ENCODE peak calls at places on chromosomes 6 and 20, in six cellular contexts. N is OCI-LY7, X is ovary, J is endothelial cell of umbilical vein, P is uterus, R is GM06990. Q is an unnamed sample.

GRCh38 chr20:50459124-50459918 is 50.9 kb upstream of the PTPN1 start:
- DNase-seq in N (no peak), R (no peak), P (no peak), X (no peak), J (no peak), Q (no peak)

GRCh38 chr6:14871196-14871595 is 374.7 kb upstream of the JARID2 start:
- DNase-seq in J (no peak), R (no peak), X (no peak), P (no peak), N (no peak), Q (no peak)

GRCh38 chr20:56382696-56383095 is 9.3 kb downstream of the AURKA start:
- DNase-seq in R (no peak), X (no peak), N (no peak), J (no peak), P (no peak), Q (no peak)

GRCh38 chr6:33677153-33677660 is 34.3 kb downstream of the UQCC2 start:
- DNase-seq in R (no peak), J (no peak), X (no peak), P (no peak), N (no peak), Q (no peak)

GRCh38 chr20:764255-764654 is 4.0 kb downstream of the SLC52A3 start:
- DNase-seq in P (no peak), R (no peak), J (no peak), X (no peak), N (no peak), Q (no peak)

GRCh38 chr6:143348531-143348930 is 102.0 kb downstream of the ADAT2 start:
- DNase-seq in N (no peak), P (no peak), X (no peak), J (no peak), R (no peak), Q (no peak)

GRCh38 chr20:34190679-34191090 is 50.5 kb upstream of the ASIP start:
- DNase-seq in X (peak), J (peak), R (peak), N (peak), P (peak), Q (peak)

GRCh38 chr20:8981482-8981881 is 87.4 kb upstream of the PLCB4 start:
- DNase-seq in R (no peak), P (no peak), X (no peak), J (no peak), N (no peak), Q (no peak)

GRCh38 chr6:124487778-124488431 is 474.3 kb upstream of the RNF217 start:
- DNase-seq in R (no peak), N (no peak), P (no peak), X (no peak), J (peak), Q (no peak)

GRCh38 chr20:5863040-5863811 is 87.1 kb downstream of the TRMT6 start:
- DNase-seq in P (peak), X (peak), J (peak), R (no peak), N (no peak), Q (no peak)

GRCh38 chr6:43999628-44000027 is 127.6 kb downstream of the MRPL14 start:
- DNase-seq in R (no peak), J (no peak), P (no peak), N (no peak), X (no peak), Q (peak)

GRCh38 chr20:38133680-38134426 is 31.2 kb downstream of the TGM2 start:
- DNase-seq in R (no peak), P (no peak), N (no peak), J (no peak), X (no peak), Q (no peak)

GRCh38 chr20:25081065-25081729 is 744 bp downstream of the VSX1 start:
- DNase-seq in R (no peak), N (no peak), J (no peak), P (no peak), X (no peak), Q (no peak)

GRCh38 chr20:13333793-13334192 is 112.7 kb downstream of the ISM1 start:
- DNase-seq in R (no peak), P (no peak), J (peak), X (no peak), N (no peak), Q (no peak)

GRCh38 chr20:56249244-56249955 is 868 bp downstream of the MC3R start:
- DNase-seq in J (no peak), R (peak), N (peak), X (peak), P (no peak), Q (no peak)

GRCh38 chr6:44278774-44279697 is 8.8 kb downstream of the TMEM151B start:
- DNase-seq in J (no peak), X (no peak), R (no peak), N (no peak), P (no peak), Q (no peak)

GRCh38 chr6:122726649-122727048 is 52.9 kb upstream of the FABP7 start:
- DNase-seq in J (peak), N (no peak), X (no peak), P (no peak), R (no peak), Q (no peak)

GRCh38 chr6:169907419-169908115 is 156.1 kb downstream of the ERMARD start:
- DNase-seq in P (no peak), N (no peak), X (no peak), J (no peak), R (no peak), Q (no peak)

GRCh38 chr6:10193321-10193720 is 221.6 kb downstream of the TFAP2A start:
- DNase-seq in P (no peak), X (no peak), N (no peak), R (no peak), J (no peak), Q (no peak)

GRCh38 chr6:22030730-22031619 is 265.9 kb downstream of the PRL start:
- DNase-seq in N (no peak), J (no peak), R (no peak), P (no peak), X (no peak), Q (no peak)

GRCh38 chr6:22035690-22036089 is 261.1 kb downstream of the PRL start:
- DNase-seq in P (no peak), J (no peak), R (no peak), X (no peak), N (no peak), Q (no peak)

GRCh38 chr6:22041797-22042489 is 254.9 kb downstream of the PRL start:
- DNase-seq in R (no peak), J (no peak), X (no peak), P (no peak), N (no peak), Q (no peak)

GRCh38 chr6:22036267-22036666 is 260.6 kb downstream of the PRL start:
- DNase-seq in J (peak), X (no peak), R (peak), P (no peak), N (peak), Q (no peak)

GRCh38 chr6:22036699-22037098 is 260.1 kb downstream of the PRL start:
- DNase-seq in X (no peak), R (no peak), N (no peak), P (no peak), J (no peak), Q (no peak)
- H3K4me3 ChIP-seq in X (no peak), R (no peak), N (no peak), P (no peak), J (no peak), Q (no peak)

DNA sequence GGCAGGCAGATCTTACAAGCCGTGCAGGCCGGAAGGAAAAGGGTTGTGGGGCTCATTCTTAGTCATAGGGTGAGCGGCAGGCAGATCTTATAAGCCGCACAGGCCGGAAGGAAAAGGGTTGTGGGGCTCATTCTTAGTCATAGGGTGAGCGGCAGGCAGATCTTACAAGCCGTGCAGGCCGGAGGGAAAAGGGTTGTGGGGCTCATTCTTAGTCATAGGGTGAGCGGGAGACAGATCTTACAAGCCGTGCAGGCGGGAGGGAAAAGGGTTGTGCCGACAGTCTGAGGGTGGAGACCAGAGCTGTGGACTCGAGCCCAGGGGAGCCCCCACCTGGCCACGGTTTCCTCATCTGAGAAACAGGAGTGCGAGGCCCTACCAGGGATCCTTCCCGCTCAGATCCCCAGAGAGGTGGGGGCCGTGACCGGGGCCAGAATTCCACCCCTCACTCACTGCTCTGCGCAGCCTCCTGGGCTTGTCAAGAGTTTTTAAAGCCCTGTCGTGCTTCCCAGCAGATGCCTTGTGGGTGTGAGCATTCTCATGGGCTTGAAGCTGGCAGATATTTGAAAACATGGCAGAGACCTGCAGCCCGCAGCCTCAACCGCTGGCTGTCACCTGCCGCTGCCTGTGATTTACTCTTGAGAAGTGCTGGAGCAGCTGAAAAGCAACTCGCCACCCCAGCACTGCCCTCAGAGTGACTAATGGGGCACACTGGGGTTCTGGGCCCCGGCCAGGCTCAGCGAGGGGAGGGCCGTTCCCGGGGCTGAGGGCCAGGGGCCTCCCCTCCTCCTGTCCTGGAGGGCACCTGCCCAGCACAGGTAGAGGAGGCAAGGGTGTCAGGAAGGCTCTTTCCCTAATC is 31.9 kb downstream of the NTSR1 start:
- DNase-seq in J (peak), R (peak), X (no peak), N (no peak), P (no peak), Q (peak)
- H3K4me3 ChIP-seq in J (no peak), R (no peak), X (no peak), N (no peak), P (no peak), Q (no peak)

GRCh38 chr6:36054415-36054814 is 26.8 kb downstream of the MAPK14 start:
- DNase-seq in R (no peak), X (no peak), P (no peak), J (no peak), N (no peak), Q (no peak)

GRCh38 chr6:36053878-36054277 is 26.3 kb downstream of the MAPK14 start:
- DNase-seq in N (no peak), X (no peak), P (no peak), J (no peak), R (no peak), Q (no peak)

GRCh38 chr6:36054965-36055364 is 27.4 kb downstream of the MAPK14 start:
- DNase-seq in N (no peak), J (no peak), P (no peak), X (no peak), R (no peak), Q (no peak)

GRCh38 chr6:36052092-36052491 is 24.5 kb downstream of the MAPK14 start:
- DNase-seq in R (no peak), N (no peak), J (no peak), X (no peak), P (no peak), Q (no peak)

DNA sequence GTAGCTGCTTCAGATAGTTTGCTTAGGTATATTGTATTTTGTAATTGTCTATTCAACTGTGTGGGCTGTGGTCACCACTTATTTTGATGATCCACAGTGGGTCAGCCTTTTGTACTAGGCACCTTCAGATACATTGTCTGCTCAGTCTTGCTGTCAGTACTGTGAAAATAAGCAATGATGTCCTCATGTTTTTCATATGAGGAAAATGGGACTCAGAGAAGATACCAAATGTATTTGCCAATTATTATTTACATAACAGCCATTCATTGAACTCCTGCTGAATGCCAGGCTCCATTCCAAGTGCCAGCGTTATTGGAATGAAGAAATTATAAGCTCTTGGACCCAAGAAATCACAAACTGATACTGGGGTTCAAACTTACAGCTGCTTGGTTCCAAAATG is 28.6 kb downstream of the MAPK14 start:
- DNase-seq in R (no peak), X (no peak), J (no peak), N (no peak), P (no peak), Q (no peak)
- H3K4me3 ChIP-seq in R (no peak), X (no peak), J (no peak), N (no peak), P (no peak), Q (no peak)

GRCh38 chr20:41031243-41031619 is 2.6 kb downstream of the TOP1 start:
- DNase-seq in N (no peak), J (no peak), P (no peak), R (no peak), X (no peak), Q (no peak)
- H3K4me3 ChIP-seq in N (peak), J (peak), P (no peak), R (peak), X (peak), Q (peak)

Q was measured in dorsolateral prefrontal cortex.